ENCODE peak calls at places on chromosomes 4 and X, in six cellular contexts. One of them, this sample, is unnamed.

GRCh38 chr4:109406337-109406931 is 27.2 kb upstream of the SEC24B start:
- DNase-seq in endodermal cell: peak
- DNase-seq in BE2C: no peak
- DNase-seq in bronchial epithelial cell: peak
- DNase-seq in AG10803: peak
- DNase-seq in MM.1S: peak
- DNase-seq in this sample: peak

GRCh38 chrX:16659326-16659725 is 9.4 kb downstream of the S100G start:
- DNase-seq in AG10803: peak
- DNase-seq in BE2C: no peak
- DNase-seq in bronchial epithelial cell: no peak
- DNase-seq in MM.1S: no peak
- DNase-seq in endodermal cell: no peak
- DNase-seq in this sample: no peak

GRCh38 chrX:103157511-103158316 is 57.2 kb upstream of the BEX4 start:
- DNase-seq in BE2C: peak
- DNase-seq in MM.1S: peak
- DNase-seq in AG10803: peak
- DNase-seq in endodermal cell: peak
- DNase-seq in bronchial epithelial cell: peak
- DNase-seq in this sample: no peak

GRCh38 chrX:147550217-147550616 is 361.5 kb upstream of the FMR1 start:
- DNase-seq in MM.1S: peak
- DNase-seq in AG10803: no peak
- DNase-seq in bronchial epithelial cell: no peak
- DNase-seq in endodermal cell: peak
- DNase-seq in BE2C: no peak
- DNase-seq in this sample: no peak

GRCh38 chrX:152895724-152896420 is 2.0 kb upstream of the ZNF185 start:
- DNase-seq in endodermal cell: peak
- DNase-seq in bronchial epithelial cell: peak
- DNase-seq in AG10803: no peak
- DNase-seq in MM.1S: no peak
- DNase-seq in BE2C: no peak
- DNase-seq in this sample: no peak

GRCh38 chr4:93394488-93395185 is 433.9 kb upstream of the ATOH1 start:
- DNase-seq in MM.1S: no peak
- DNase-seq in AG10803: no peak
- DNase-seq in endodermal cell: no peak
- DNase-seq in bronchial epithelial cell: peak
- DNase-seq in BE2C: no peak
- DNase-seq in this sample: no peak

GRCh38 chr4:109029987-109030386 is 267.1 kb upstream of the ETNPPL start:
- DNase-seq in BE2C: no peak
- DNase-seq in MM.1S: no peak
- DNase-seq in AG10803: no peak
- DNase-seq in bronchial epithelial cell: no peak
- DNase-seq in endodermal cell: no peak
- DNase-seq in this sample: no peak

GRCh38 chr4:3765271-3766206 is 646 bp upstream of the ADRA2C start:
- DNase-seq in MM.1S: no peak
- DNase-seq in AG10803: peak
- DNase-seq in BE2C: peak
- DNase-seq in endodermal cell: peak
- DNase-seq in bronchial epithelial cell: peak
- DNase-seq in this sample: no peak

GRCh38 chrX:119778829-119779228 is 12.6 kb downstream of the RPL39 start:
- DNase-seq in endodermal cell: no peak
- DNase-seq in AG10803: no peak
- DNase-seq in BE2C: no peak
- DNase-seq in MM.1S: no peak
- DNase-seq in bronchial epithelial cell: no peak
- DNase-seq in this sample: no peak

GRCh38 chr4:108369035-108369655 is 200.4 kb upstream of the LEF1 start:
- DNase-seq in AG10803: no peak
- DNase-seq in bronchial epithelial cell: no peak
- DNase-seq in MM.1S: no peak
- DNase-seq in BE2C: no peak
- DNase-seq in endodermal cell: no peak
- DNase-seq in this sample: no peak

GRCh38 chrX:41824551-41824950 is 98.8 kb downstream of the CASK start:
- DNase-seq in bronchial epithelial cell: peak
- DNase-seq in endodermal cell: peak
- DNase-seq in BE2C: no peak
- DNase-seq in MM.1S: no peak
- DNase-seq in AG10803: peak
- DNase-seq in this sample: no peak

GRCh38 chr4:80577991-80578390 is 242.5 kb downstream of the CFAP299 start:
- DNase-seq in AG10803: no peak
- DNase-seq in BE2C: no peak
- DNase-seq in bronchial epithelial cell: no peak
- DNase-seq in MM.1S: no peak
- DNase-seq in endodermal cell: no peak
- DNase-seq in this sample: no peak

GRCh38 chr4:13647012-13647411 is 19.5 kb upstream of the BOD1L1 start:
- DNase-seq in endodermal cell: no peak
- DNase-seq in MM.1S: no peak
- DNase-seq in bronchial epithelial cell: no peak
- DNase-seq in BE2C: no peak
- DNase-seq in AG10803: no peak
- DNase-seq in this sample: no peak

GRCh38 chr4:48910511-48910910 is 3.9 kb upstream of the OCIAD2 start:
- DNase-seq in AG10803: peak
- DNase-seq in MM.1S: no peak
- DNase-seq in bronchial epithelial cell: no peak
- DNase-seq in endodermal cell: no peak
- DNase-seq in BE2C: no peak
- DNase-seq in this sample: no peak

GRCh38 chr4:6454112-6454910 is 18.1 kb downstream of the PPP2R2C start:
- DNase-seq in AG10803: no peak
- DNase-seq in bronchial epithelial cell: no peak
- DNase-seq in BE2C: no peak
- DNase-seq in endodermal cell: no peak
- DNase-seq in MM.1S: no peak
- DNase-seq in this sample: no peak

GRCh38 chr4:2762048-2762447 is 5.9 kb upstream of the TNIP2 start:
- DNase-seq in bronchial epithelial cell: no peak
- DNase-seq in AG10803: no peak
- DNase-seq in BE2C: no peak
- DNase-seq in MM.1S: no peak
- DNase-seq in endodermal cell: peak
- DNase-seq in this sample: no peak

GRCh38 chr4:27278615-27279014 is 418.0 kb downstream of the STIM2 start:
- DNase-seq in endodermal cell: peak
- DNase-seq in MM.1S: peak
- DNase-seq in AG10803: peak
- DNase-seq in bronchial epithelial cell: peak
- DNase-seq in BE2C: no peak
- DNase-seq in this sample: no peak

GRCh38 chrX:104707042-104707441 is 141.0 kb downstream of the IL1RAPL2 start:
- DNase-seq in MM.1S: no peak
- DNase-seq in AG10803: no peak
- DNase-seq in bronchial epithelial cell: no peak
- DNase-seq in BE2C: no peak
- DNase-seq in endodermal cell: no peak
- DNase-seq in this sample: no peak

GRCh38 chr4:105966046-105966445 is 70.8 kb downstream of the NPNT start:
- DNase-seq in BE2C: no peak
- DNase-seq in endodermal cell: no peak
- DNase-seq in bronchial epithelial cell: peak
- DNase-seq in MM.1S: no peak
- DNase-seq in AG10803: peak
- DNase-seq in this sample: peak

GRCh38 chr4:177441061-177441802 is 1.0 kb downstream of the AGA start:
- DNase-seq in BE2C: peak
- DNase-seq in bronchial epithelial cell: peak
- DNase-seq in AG10803: peak
- DNase-seq in MM.1S: peak
- DNase-seq in endodermal cell: peak
- DNase-seq in this sample: no peak

GRCh38 chrX:17038681-17039161 is 92.3 kb downstream of the REPS2 start:
- DNase-seq in MM.1S: peak
- DNase-seq in BE2C: no peak
- DNase-seq in endodermal cell: no peak
- DNase-seq in AG10803: peak
- DNase-seq in bronchial epithelial cell: no peak
- DNase-seq in this sample: no peak

GRCh38 chr4:140102406-140102805 is 51.6 kb downstream of the MAML3 start:
- DNase-seq in MM.1S: no peak
- DNase-seq in AG10803: no peak
- DNase-seq in bronchial epithelial cell: peak
- DNase-seq in endodermal cell: no peak
- DNase-seq in BE2C: no peak
- DNase-seq in this sample: no peak

GRCh38 chr4:47686294-47686872 is 151.5 kb downstream of the CORIN start:
- DNase-seq in MM.1S: peak
- DNase-seq in endodermal cell: peak
- DNase-seq in BE2C: peak
- DNase-seq in bronchial epithelial cell: peak
- DNase-seq in AG10803: peak
- DNase-seq in this sample: no peak

GRCh38 chrX:121579016-121579760 is 531.8 kb downstream of the GLUD2 start:
- DNase-seq in AG10803: peak
- DNase-seq in bronchial epithelial cell: peak
- DNase-seq in endodermal cell: no peak
- DNase-seq in MM.1S: peak
- DNase-seq in BE2C: no peak
- DNase-seq in this sample: no peak

GRCh38 chrX:57918750-57919436 is 8.6 kb upstream of the ZXDA start:
- DNase-seq in AG10803: peak
- DNase-seq in bronchial epithelial cell: peak
- DNase-seq in endodermal cell: peak
- DNase-seq in BE2C: no peak
- DNase-seq in MM.1S: peak
- DNase-seq in this sample: no peak

GRCh38 chrX:116961872-116962582 is 499.3 kb upstream of the CT83 start:
- DNase-seq in MM.1S: no peak
- DNase-seq in BE2C: no peak
- DNase-seq in bronchial epithelial cell: peak
- DNase-seq in AG10803: peak
- DNase-seq in endodermal cell: peak
- DNase-seq in this sample: no peak

GRCh38 chrX:39248330-39248729 is 447.1 kb downstream of the MID1IP1 start:
- DNase-seq in BE2C: no peak
- DNase-seq in endodermal cell: no peak
- DNase-seq in MM.1S: no peak
- DNase-seq in bronchial epithelial cell: no peak
- DNase-seq in AG10803: no peak
- DNase-seq in this sample: no peak

GRCh38 chr4:8320386-8320750 is 50.8 kb downstream of the HTRA3 start:
- DNase-seq in AG10803: no peak
- DNase-seq in BE2C: no peak
- DNase-seq in endodermal cell: peak
- DNase-seq in MM.1S: no peak
- DNase-seq in bronchial epithelial cell: no peak
- DNase-seq in this sample: no peak

GRCh38 chrX:17682259-17682658 is 55.0 kb upstream of the SCML1 start:
- DNase-seq in endodermal cell: no peak
- DNase-seq in BE2C: no peak
- DNase-seq in MM.1S: no peak
- DNase-seq in AG10803: peak
- DNase-seq in bronchial epithelial cell: no peak
- DNase-seq in this sample: no peak

GRCh38 chr4:175109933-175110332 is 191.8 kb downstream of the ADAM29 start:
- DNase-seq in MM.1S: peak
- DNase-seq in BE2C: peak
- DNase-seq in endodermal cell: peak
- DNase-seq in bronchial epithelial cell: no peak
- DNase-seq in AG10803: no peak
- DNase-seq in this sample: no peak
- TF ChIP-seq CTCF in MM.1S: peak
- TF ChIP-seq CTCF in BE2C: peak
- TF ChIP-seq CTCF in endodermal cell: peak
- TF ChIP-seq CTCF in bronchial epithelial cell: no peak
- TF ChIP-seq CTCF in AG10803: no peak
- TF ChIP-seq CTCF in this sample: no peak

DNA sequence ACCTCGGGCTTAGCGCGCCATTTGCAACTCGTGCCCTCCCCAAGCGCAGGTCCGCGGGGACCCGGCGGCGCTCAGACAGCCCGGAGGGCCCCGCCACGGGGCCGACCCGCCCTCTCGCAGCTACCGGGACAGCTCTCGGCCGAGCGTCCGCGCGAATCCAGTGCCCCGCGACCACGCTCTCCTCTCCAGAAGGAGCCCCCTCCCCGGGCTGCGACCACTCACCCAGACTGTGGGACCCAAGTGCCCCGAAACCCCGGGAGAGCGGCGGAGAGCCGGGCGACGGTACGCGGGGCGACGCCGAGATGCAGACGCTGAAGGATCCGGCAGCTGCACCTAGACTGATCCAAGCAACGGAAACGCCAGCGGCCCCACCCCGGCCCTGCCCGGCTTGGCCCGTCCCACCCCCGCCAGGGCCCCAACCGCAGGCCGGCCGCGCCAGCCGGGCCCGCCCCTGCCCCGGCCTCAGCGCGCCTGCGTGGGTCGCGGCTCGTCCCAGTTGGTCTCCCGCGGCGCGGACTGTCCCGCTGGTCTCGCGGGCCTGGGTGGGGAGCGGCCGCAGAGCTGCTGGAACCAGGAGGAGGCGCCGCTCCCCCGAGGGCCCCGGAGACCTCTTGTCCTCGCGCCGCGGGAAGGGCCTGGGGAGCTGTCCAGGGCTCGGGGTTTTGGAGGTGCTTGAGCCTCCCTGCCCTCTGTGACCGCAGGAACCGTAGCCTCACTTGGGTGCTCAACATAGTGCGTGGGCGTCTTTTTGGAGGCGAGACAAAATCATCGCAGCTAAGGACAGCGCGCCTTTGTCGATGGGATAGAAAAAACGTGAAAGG is at the start of gene ANXA5:
- DNase-seq in MM.1S: peak
- DNase-seq in endodermal cell: peak
- DNase-seq in bronchial epithelial cell: peak
- DNase-seq in BE2C: peak
- DNase-seq in AG10803: peak
- DNase-seq in this sample: no peak
- TF ChIP-seq CTCF in MM.1S: peak
- TF ChIP-seq CTCF in endodermal cell: peak
- TF ChIP-seq CTCF in bronchial epithelial cell: peak
- TF ChIP-seq CTCF in BE2C: peak
- TF ChIP-seq CTCF in AG10803: peak
- TF ChIP-seq CTCF in this sample: peak

DNA sequence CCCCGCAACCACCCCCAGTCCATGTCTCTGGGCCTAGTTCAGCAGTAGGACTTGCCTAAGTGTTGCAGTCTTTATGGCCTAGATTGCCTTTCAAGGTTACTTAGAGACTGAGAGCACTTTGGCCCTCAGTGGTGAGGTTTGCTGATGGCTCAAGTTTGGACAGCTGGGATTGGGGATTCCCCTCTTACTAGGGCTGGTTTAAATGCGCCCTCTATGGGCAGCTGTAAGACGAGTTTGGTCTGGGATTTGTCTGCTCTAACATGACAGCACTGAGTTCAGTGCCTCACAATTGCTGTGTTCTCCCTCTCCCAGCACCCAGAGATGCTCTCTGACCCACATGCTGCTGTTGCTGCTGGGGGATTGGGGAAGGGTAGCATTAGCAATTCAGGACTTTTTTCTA is 23.1 kb downstream of the DACH2 start:
- DNase-seq in MM.1S: peak
- DNase-seq in endodermal cell: peak
- DNase-seq in BE2C: no peak
- DNase-seq in bronchial epithelial cell: peak
- DNase-seq in AG10803: peak
- DNase-seq in this sample: no peak
- TF ChIP-seq CTCF in MM.1S: peak
- TF ChIP-seq CTCF in endodermal cell: peak
- TF ChIP-seq CTCF in BE2C: peak
- TF ChIP-seq CTCF in bronchial epithelial cell: peak
- TF ChIP-seq CTCF in AG10803: peak
- TF ChIP-seq CTCF in this sample: peak

GRCh38 chr4:186170966-186171365 is 20.4 kb upstream of the CYP4V2 start:
- DNase-seq in bronchial epithelial cell: no peak
- DNase-seq in endodermal cell: no peak
- DNase-seq in BE2C: no peak
- DNase-seq in AG10803: no peak
- DNase-seq in MM.1S: no peak
- DNase-seq in this sample: no peak
- TF ChIP-seq CTCF in bronchial epithelial cell: no peak
- TF ChIP-seq CTCF in endodermal cell: no peak
- TF ChIP-seq CTCF in BE2C: no peak
- TF ChIP-seq CTCF in AG10803: no peak
- TF ChIP-seq CTCF in MM.1S: no peak
- TF ChIP-seq CTCF in this sample: no peak